ENCODE peak calls at places on chromosomes 11 and 22, in eight cellular contexts. One of them, this sample, is unnamed.

GRCh38 chr11:3224730-3225098 is 6.1 kb upstream of the MRGPRG start:
- DNase-seq in CD8-positive, alpha-beta memory T cell: no peak
- DNase-seq in small intestine: no peak
- DNase-seq in suprapubic skin: no peak
- DNase-seq in mesendoderm: no peak
- DNase-seq in vagina: peak; percentile 72
- DNase-seq in cardiac muscle cell: no peak
- DNase-seq in adrenal gland: peak; percentile 13
- DNase-seq in this sample: no peak

GRCh38 chr22:37519268-37520195 is at the start of gene CARD10:
- DNase-seq in small intestine: peak; percentile 63
- DNase-seq in cardiac muscle cell: peak; percentile 44
- DNase-seq in vagina: no peak
- DNase-seq in CD8-positive, alpha-beta memory T cell: no peak
- DNase-seq in mesendoderm: no peak
- DNase-seq in suprapubic skin: no peak
- DNase-seq in adrenal gland: no peak
- DNase-seq in this sample: no peak

GRCh38 chr22:49671331-49672012 is 156.2 kb downstream of the BRD1 start:
- DNase-seq in vagina: no peak
- DNase-seq in cardiac muscle cell: no peak
- DNase-seq in adrenal gland: no peak
- DNase-seq in suprapubic skin: no peak
- DNase-seq in small intestine: no peak
- DNase-seq in CD8-positive, alpha-beta memory T cell: no peak
- DNase-seq in mesendoderm: no peak
- DNase-seq in this sample: no peak

GRCh38 chr22:42635531-42635930 is 4.9 kb downstream of the ATP5MGL start:
- DNase-seq in CD8-positive, alpha-beta memory T cell: no peak
- DNase-seq in adrenal gland: peak; percentile 93
- DNase-seq in mesendoderm: no peak
- DNase-seq in vagina: no peak
- DNase-seq in cardiac muscle cell: peak; percentile 72
- DNase-seq in suprapubic skin: peak; percentile 92
- DNase-seq in small intestine: peak; percentile 28
- DNase-seq in this sample: no peak

GRCh38 chr11:71117311-71117710 is 135.1 kb downstream of the SHANK2 start:
- DNase-seq in suprapubic skin: no peak
- DNase-seq in cardiac muscle cell: peak; percentile 10
- DNase-seq in adrenal gland: no peak
- DNase-seq in vagina: no peak
- DNase-seq in small intestine: peak; percentile 85
- DNase-seq in mesendoderm: peak; percentile 30
- DNase-seq in CD8-positive, alpha-beta memory T cell: no peak
- DNase-seq in this sample: no peak

GRCh38 chr22:26377170-26377825 is 51.8 kb upstream of the ASPHD2 start:
- DNase-seq in mesendoderm: peak; percentile 54
- DNase-seq in suprapubic skin: no peak
- DNase-seq in cardiac muscle cell: peak; percentile 10
- DNase-seq in adrenal gland: no peak
- DNase-seq in vagina: no peak
- DNase-seq in small intestine: no peak
- DNase-seq in CD8-positive, alpha-beta memory T cell: no peak
- DNase-seq in this sample: peak; percentile 52

GRCh38 chr22:37208401-37209139 is 3.7 kb downstream of the SSTR3 start:
- DNase-seq in cardiac muscle cell: no peak
- DNase-seq in suprapubic skin: peak; percentile 44
- DNase-seq in adrenal gland: peak; percentile 10
- DNase-seq in CD8-positive, alpha-beta memory T cell: no peak
- DNase-seq in mesendoderm: no peak
- DNase-seq in vagina: no peak
- DNase-seq in small intestine: no peak
- DNase-seq in this sample: no peak

GRCh38 chr11:19988598-19988997 is 171.7 kb downstream of the DBX1 start:
- DNase-seq in mesendoderm: peak; percentile 74
- DNase-seq in vagina: no peak
- DNase-seq in CD8-positive, alpha-beta memory T cell: no peak
- DNase-seq in small intestine: no peak
- DNase-seq in cardiac muscle cell: peak; percentile 78
- DNase-seq in suprapubic skin: no peak
- DNase-seq in adrenal gland: no peak
- DNase-seq in this sample: no peak

GRCh38 chr11:115324569-115325432 is 179.4 kb downstream of the CADM1 start:
- DNase-seq in suprapubic skin: no peak
- DNase-seq in vagina: no peak
- DNase-seq in adrenal gland: peak; percentile 22
- DNase-seq in mesendoderm: peak; percentile 81
- DNase-seq in CD8-positive, alpha-beta memory T cell: no peak
- DNase-seq in small intestine: peak; percentile 77
- DNase-seq in cardiac muscle cell: peak; percentile 68
- DNase-seq in this sample: peak; percentile 62

GRCh38 chr11:129333873-129334272 is 41.8 kb upstream of the BARX2 start:
- DNase-seq in vagina: no peak
- DNase-seq in CD8-positive, alpha-beta memory T cell: no peak
- DNase-seq in small intestine: no peak
- DNase-seq in suprapubic skin: no peak
- DNase-seq in mesendoderm: no peak
- DNase-seq in adrenal gland: no peak
- DNase-seq in cardiac muscle cell: no peak
- DNase-seq in this sample: peak; percentile 52

GRCh38 chr11:62842171-62842717 is 2.9 kb upstream of the WDR74 start:
- DNase-seq in CD8-positive, alpha-beta memory T cell: peak; percentile 19
- DNase-seq in adrenal gland: peak; percentile 43
- DNase-seq in cardiac muscle cell: peak; percentile 43
- DNase-seq in mesendoderm: no peak
- DNase-seq in suprapubic skin: peak; percentile 75
- DNase-seq in vagina: no peak
- DNase-seq in small intestine: no peak
- DNase-seq in this sample: no peak

GRCh38 chr11:82901165-82901938 is at the start of gene DDIAS:
- DNase-seq in small intestine: peak; percentile 99
- DNase-seq in cardiac muscle cell: peak; percentile 98
- DNase-seq in adrenal gland: peak; percentile 98
- DNase-seq in suprapubic skin: peak; percentile 98
- DNase-seq in mesendoderm: peak; percentile 100
- DNase-seq in CD8-positive, alpha-beta memory T cell: peak; percentile 90
- DNase-seq in vagina: peak; percentile 96
- DNase-seq in this sample: peak; percentile 98

GRCh38 chr11:82903843-82904586 is 2.5 kb downstream of the DDIAS start:
- DNase-seq in mesendoderm: no peak
- DNase-seq in CD8-positive, alpha-beta memory T cell: no peak
- DNase-seq in suprapubic skin: no peak
- DNase-seq in vagina: no peak
- DNase-seq in small intestine: no peak
- DNase-seq in adrenal gland: no peak
- DNase-seq in cardiac muscle cell: no peak
- DNase-seq in this sample: no peak

GRCh38 chr11:82902880-82903279 is 1.3 kb downstream of the DDIAS start:
- DNase-seq in vagina: no peak
- DNase-seq in suprapubic skin: no peak
- DNase-seq in mesendoderm: no peak
- DNase-seq in small intestine: no peak
- DNase-seq in cardiac muscle cell: no peak
- DNase-seq in adrenal gland: no peak
- DNase-seq in CD8-positive, alpha-beta memory T cell: no peak
- DNase-seq in this sample: no peak

GRCh38 chr11:82900277-82901164 is at the start of gene PRCP:
- DNase-seq in CD8-positive, alpha-beta memory T cell: peak; percentile 91
- DNase-seq in small intestine: peak; percentile 95
- DNase-seq in cardiac muscle cell: peak; percentile 92
- DNase-seq in adrenal gland: peak; percentile 98
- DNase-seq in vagina: peak; percentile 97
- DNase-seq in mesendoderm: peak; percentile 98
- DNase-seq in suprapubic skin: peak; percentile 96
- DNase-seq in this sample: peak; percentile 81

DNA sequence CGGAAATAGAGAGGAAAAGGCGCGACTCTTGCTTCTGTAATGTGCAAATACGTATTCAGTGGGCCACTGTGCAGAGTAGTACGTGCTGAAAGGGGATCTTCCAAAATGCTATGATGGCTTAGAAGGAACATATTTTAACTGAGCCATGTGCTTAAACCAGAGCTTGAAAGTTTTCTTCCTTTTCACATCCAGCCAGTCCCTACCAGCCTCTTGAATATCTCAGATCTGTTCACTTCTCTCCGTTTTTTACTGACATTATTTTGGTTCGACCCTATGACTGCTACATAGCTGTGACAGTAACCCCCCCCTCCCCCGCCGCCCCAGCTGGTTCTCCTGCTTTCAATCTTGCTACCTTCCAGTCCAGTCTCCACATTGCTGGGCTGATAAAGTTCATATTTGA is 550 bp downstream of the DDIAS start:
- DNase-seq in suprapubic skin: no peak
- DNase-seq in CD8-positive, alpha-beta memory T cell: no peak
- DNase-seq in small intestine: no peak
- DNase-seq in cardiac muscle cell: no peak
- DNase-seq in adrenal gland: no peak
- DNase-seq in mesendoderm: no peak
- DNase-seq in vagina: no peak
- DNase-seq in this sample: no peak
- H3K4me3 ChIP-seq in suprapubic skin: peak overlapping the region; percentile 78
- H3K4me3 ChIP-seq in CD8-positive, alpha-beta memory T cell: peak overlapping the region; percentile 90
- H3K4me3 ChIP-seq in small intestine: no peak overlapping the region
- H3K4me3 ChIP-seq in cardiac muscle cell: peak overlapping the region; percentile 50
- H3K4me3 ChIP-seq in adrenal gland: no peak overlapping the region
- H3K4me3 ChIP-seq in mesendoderm: peak overlapping the region; percentile 94
- H3K4me3 ChIP-seq in vagina: peak overlapping the region; percentile 68
- H3K4me3 ChIP-seq in this sample: peak overlapping the region; percentile 85

GRCh38 chr11:111392552-111392951 is 13.5 kb upstream of the POU2AF1 start:
- DNase-seq in mesendoderm: no peak
- DNase-seq in cardiac muscle cell: no peak
- DNase-seq in vagina: no peak
- DNase-seq in suprapubic skin: no peak
- DNase-seq in CD8-positive, alpha-beta memory T cell: no peak
- DNase-seq in adrenal gland: no peak
- DNase-seq in small intestine: no peak
- DNase-seq in this sample: no peak
- H3K4me3 ChIP-seq in mesendoderm: no peak overlapping the region
- H3K4me3 ChIP-seq in cardiac muscle cell: no peak overlapping the region
- H3K4me3 ChIP-seq in vagina: no peak overlapping the region
- H3K4me3 ChIP-seq in suprapubic skin: no peak overlapping the region
- H3K4me3 ChIP-seq in CD8-positive, alpha-beta memory T cell: no peak overlapping the region
- H3K4me3 ChIP-seq in adrenal gland: no peak overlapping the region
- H3K4me3 ChIP-seq in small intestine: no peak overlapping the region
- H3K4me3 ChIP-seq in this sample: no peak overlapping the region

GRCh38 chr11:111912535-111912934 is at the start of gene HSPB2:
- DNase-seq in CD8-positive, alpha-beta memory T cell: no peak
- DNase-seq in small intestine: no peak
- DNase-seq in vagina: no peak
- DNase-seq in suprapubic skin: no peak
- DNase-seq in mesendoderm: no peak
- DNase-seq in adrenal gland: no peak
- DNase-seq in cardiac muscle cell: no peak
- DNase-seq in this sample: no peak

GRCh38 chr11:111916768-111917167 is 1.9 kb upstream of the C11orf52 start:
- DNase-seq in suprapubic skin: no peak
- DNase-seq in cardiac muscle cell: no peak
- DNase-seq in small intestine: no peak
- DNase-seq in mesendoderm: no peak
- DNase-seq in vagina: no peak
- DNase-seq in adrenal gland: no peak
- DNase-seq in CD8-positive, alpha-beta memory T cell: no peak
- DNase-seq in this sample: no peak

GRCh38 chr11:111911563-111912401 is at the start of gene CRYAB:
- DNase-seq in cardiac muscle cell: peak; percentile 79
- DNase-seq in mesendoderm: peak; percentile 62
- DNase-seq in vagina: no peak
- DNase-seq in CD8-positive, alpha-beta memory T cell: no peak
- DNase-seq in suprapubic skin: peak; percentile 94
- DNase-seq in adrenal gland: peak; percentile 93
- DNase-seq in small intestine: peak; percentile 35
- DNase-seq in this sample: no peak

GRCh38 chr11:111913031-111913861 is 712 bp downstream of the HSPB2 start:
- DNase-seq in small intestine: no peak
- DNase-seq in CD8-positive, alpha-beta memory T cell: no peak
- DNase-seq in adrenal gland: no peak
- DNase-seq in vagina: no peak
- DNase-seq in suprapubic skin: no peak
- DNase-seq in cardiac muscle cell: peak; percentile 30
- DNase-seq in mesendoderm: no peak
- DNase-seq in this sample: no peak

GRCh38 chr11:111913997-111914396 is 1.5 kb downstream of the HSPB2 start:
- DNase-seq in adrenal gland: peak; percentile 59
- DNase-seq in CD8-positive, alpha-beta memory T cell: no peak
- DNase-seq in small intestine: no peak
- DNase-seq in vagina: no peak
- DNase-seq in mesendoderm: no peak
- DNase-seq in suprapubic skin: peak; percentile 77
- DNase-seq in cardiac muscle cell: peak; percentile 77
- DNase-seq in this sample: no peak
- H3K4me3 ChIP-seq in adrenal gland: no peak overlapping the region
- H3K4me3 ChIP-seq in CD8-positive, alpha-beta memory T cell: no peak overlapping the region
- H3K4me3 ChIP-seq in small intestine: no peak overlapping the region
- H3K4me3 ChIP-seq in vagina: peak overlapping the region; percentile 69
- H3K4me3 ChIP-seq in mesendoderm: no peak overlapping the region
- H3K4me3 ChIP-seq in suprapubic skin: peak overlapping the region; percentile 61
- H3K4me3 ChIP-seq in cardiac muscle cell: no peak overlapping the region
- H3K4me3 ChIP-seq in this sample: no peak overlapping the region

GRCh38 chr11:102115557-102115956 is 5.3 kb downstream of the YAP1 start:
- DNase-seq in mesendoderm: peak; percentile 82
- DNase-seq in cardiac muscle cell: peak; percentile 53
- DNase-seq in small intestine: peak; percentile 73
- DNase-seq in adrenal gland: no peak
- DNase-seq in CD8-positive, alpha-beta memory T cell: no peak
- DNase-seq in suprapubic skin: no peak
- DNase-seq in vagina: no peak
- DNase-seq in this sample: no peak
- H3K4me3 ChIP-seq in mesendoderm: no peak overlapping the region
- H3K4me3 ChIP-seq in cardiac muscle cell: peak overlapping the region; percentile 98
- H3K4me3 ChIP-seq in small intestine: no peak overlapping the region
- H3K4me3 ChIP-seq in adrenal gland: no peak overlapping the region
- H3K4me3 ChIP-seq in CD8-positive, alpha-beta memory T cell: no peak overlapping the region
- H3K4me3 ChIP-seq in suprapubic skin: no peak overlapping the region
- H3K4me3 ChIP-seq in vagina: no peak overlapping the region
- H3K4me3 ChIP-seq in this sample: no peak overlapping the region

DNA sequence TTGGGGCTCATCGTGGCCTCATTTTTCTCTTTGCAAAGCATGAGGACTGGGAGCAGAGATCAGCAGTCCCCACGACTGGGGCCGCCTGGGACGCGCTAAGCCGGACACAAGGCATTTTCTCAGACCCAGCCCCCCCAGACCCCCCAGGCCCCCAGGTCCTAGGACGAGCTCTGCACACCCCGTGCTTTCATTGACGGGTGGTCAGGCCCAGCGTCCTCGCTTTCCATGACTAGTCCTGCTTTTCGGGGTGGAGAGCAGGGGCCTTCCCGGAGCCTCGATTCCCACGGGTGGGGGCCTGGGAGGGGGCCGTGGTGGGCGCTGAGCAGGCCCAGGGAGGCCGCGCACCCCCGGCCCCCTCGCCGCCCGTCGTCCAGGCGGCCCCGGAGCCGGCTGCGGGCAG is 10.7 kb upstream of the LINC01488 start:
- DNase-seq in mesendoderm: no peak
- DNase-seq in CD8-positive, alpha-beta memory T cell: no peak
- DNase-seq in adrenal gland: no peak
- DNase-seq in suprapubic skin: no peak
- DNase-seq in vagina: no peak
- DNase-seq in cardiac muscle cell: no peak
- DNase-seq in small intestine: no peak
- DNase-seq in this sample: no peak
- H3K4me3 ChIP-seq in mesendoderm: no peak overlapping the region
- H3K4me3 ChIP-seq in CD8-positive, alpha-beta memory T cell: no peak overlapping the region
- H3K4me3 ChIP-seq in adrenal gland: no peak overlapping the region
- H3K4me3 ChIP-seq in suprapubic skin: no peak overlapping the region
- H3K4me3 ChIP-seq in vagina: no peak overlapping the region
- H3K4me3 ChIP-seq in cardiac muscle cell: no peak overlapping the region
- H3K4me3 ChIP-seq in small intestine: no peak overlapping the region
- H3K4me3 ChIP-seq in this sample: no peak overlapping the region